ENCODE peak calls at places on chromosomes 2 and 18, in eight cellular contexts. Q is SK-N-DZ, M is left kidney, Z is progenitor cell of endocrine pancreas, V is prostate gland, J is fibroblast of the aortic adventitia, U is nephron progenitor cell, B is left cardiac atrium. C is an unnamed sample.

GRCh38 chr2:26542194-26542455 is 64.2 kb upstream of the OTOF start:
- DNase-seq in Q (no peak), M (no peak), Z (no peak), V (no peak), J (no peak), U (no peak), B (no peak), C (no peak)

GRCh38 chr2:59463401-59463800 is 1090.1 kb downstream of the BCL11A start:
- DNase-seq in Q (no peak), M (no peak), Z (no peak), V (no peak), J (no peak), U (peak), B (no peak), C (no peak)

GRCh38 chr2:100302585-100302892 is 19.8 kb downstream of the LONRF2 start:
- DNase-seq in Q (no peak), M (no peak), Z (no peak), V (no peak), J (no peak), U (no peak), B (no peak), C (no peak)

GRCh38 chr2:238187618-238188548 is 15.6 kb downstream of the ILKAP start:
- DNase-seq in Q (no peak), M (peak), Z (no peak), V (no peak), J (no peak), U (no peak), B (no peak), C (no peak)

GRCh38 chr18:50849448-50849847 is 29.5 kb upstream of the ME2 start:
- DNase-seq in Q (no peak), M (no peak), Z (no peak), V (no peak), J (peak), U (no peak), B (no peak), C (no peak)

GRCh38 chr2:58155160-58155778 is 85.9 kb downstream of the FANCL start:
- DNase-seq in Q (no peak), M (peak), Z (no peak), V (no peak), J (no peak), U (no peak), B (no peak), C (no peak)

GRCh38 chr2:204514439-204514838 is 30.8 kb upstream of the PARD3B start:
- DNase-seq in Q (no peak), M (no peak), Z (no peak), V (no peak), J (no peak), U (no peak), B (no peak), C (no peak)

GRCh38 chr18:11761553-11761952 is 72.5 kb downstream of the GNAL start:
- DNase-seq in Q (no peak), M (peak), Z (no peak), V (no peak), J (no peak), U (no peak), B (no peak), C (no peak)

GRCh38 chr2:65431417-65432226 is 777 bp downstream of the SPRED2 start:
- DNase-seq in Q (peak), M (peak), Z (peak), V (peak), J (peak), U (peak), B (peak), C (peak)

GRCh38 chr2:104444392-104444791 is 409.5 kb upstream of the POU3F3 start:
- DNase-seq in Q (no peak), M (no peak), Z (no peak), V (no peak), J (no peak), U (no peak), B (no peak), C (no peak)

GRCh38 chr2:156098506-156098905 is 234.0 kb downstream of the NR4A2 start:
- DNase-seq in Q (no peak), M (no peak), Z (no peak), V (no peak), J (no peak), U (no peak), B (no peak), C (no peak)

GRCh38 chr2:224569654-224570053 is 15.5 kb downstream of the CUL3 start:
- DNase-seq in Q (no peak), M (no peak), Z (no peak), V (no peak), J (no peak), U (no peak), B (no peak), C (no peak)

C was measured in GM06990.